ENCODE peak calls at places on chromosomes 3 and 15, in eight cellular contexts. One of them, this sample, is unnamed. For H3K27me3, the result is how much of the 10 kb centered on the place peaks cover.

GRCh38 chr3:191051037-191051436 is 148.0 kb upstream of the OSTN start:
- DNase-seq in HCT116: peak
- DNase-seq in left ventricle myocardium inferior: no peak
- DNase-seq in lower lobe of right lung: no peak
- DNase-seq in hepatocyte: peak
- DNase-seq in WERI-Rb-1: no peak
- DNase-seq in heart left ventricle: no peak
- DNase-seq in heart right ventricle: no peak
- DNase-seq in this sample: no peak

GRCh38 chr3:41640076-41640475 is 321.8 kb downstream of the ULK4 start:
- DNase-seq in HCT116: no peak
- DNase-seq in left ventricle myocardium inferior: no peak
- DNase-seq in lower lobe of right lung: no peak
- DNase-seq in hepatocyte: no peak
- DNase-seq in WERI-Rb-1: no peak
- DNase-seq in heart left ventricle: no peak
- DNase-seq in heart right ventricle: no peak
- DNase-seq in this sample: no peak

GRCh38 chr3:27686642-27687041 is 35.5 kb downstream of the EOMES start:
- DNase-seq in HCT116: no peak
- DNase-seq in left ventricle myocardium inferior: no peak
- DNase-seq in lower lobe of right lung: no peak
- DNase-seq in hepatocyte: no peak
- DNase-seq in WERI-Rb-1: no peak
- DNase-seq in heart left ventricle: no peak
- DNase-seq in heart right ventricle: no peak
- DNase-seq in this sample: no peak

GRCh38 chr15:29268706-29269484 is 727 bp downstream of the NSMCE3 start:
- DNase-seq in HCT116: no peak
- DNase-seq in left ventricle myocardium inferior: peak
- DNase-seq in lower lobe of right lung: peak
- DNase-seq in hepatocyte: peak
- DNase-seq in WERI-Rb-1: peak
- DNase-seq in heart left ventricle: peak
- DNase-seq in heart right ventricle: peak
- DNase-seq in this sample: peak

GRCh38 chr3:54243262-54243931 is 121.0 kb downstream of the CACNA2D3 start:
- DNase-seq in HCT116: no peak
- DNase-seq in left ventricle myocardium inferior: no peak
- DNase-seq in lower lobe of right lung: no peak
- DNase-seq in hepatocyte: no peak
- DNase-seq in WERI-Rb-1: no peak
- DNase-seq in heart left ventricle: no peak
- DNase-seq in heart right ventricle: no peak
- DNase-seq in this sample: no peak

GRCh38 chr3:194671511-194671899 is 486 bp downstream of the LSG1 start:
- DNase-seq in HCT116: peak
- DNase-seq in left ventricle myocardium inferior: no peak
- DNase-seq in lower lobe of right lung: no peak
- DNase-seq in hepatocyte: peak
- DNase-seq in WERI-Rb-1: no peak
- DNase-seq in heart left ventricle: no peak
- DNase-seq in heart right ventricle: no peak
- DNase-seq in this sample: no peak

GRCh38 chr15:57784081-57784488 is 77.6 kb downstream of the POLR2M start:
- DNase-seq in HCT116: no peak
- DNase-seq in left ventricle myocardium inferior: peak
- DNase-seq in lower lobe of right lung: no peak
- DNase-seq in hepatocyte: no peak
- DNase-seq in WERI-Rb-1: no peak
- DNase-seq in heart left ventricle: peak
- DNase-seq in heart right ventricle: peak
- DNase-seq in this sample: no peak

GRCh38 chr15:78242128-78242527 is 7.8 kb upstream of the ACSBG1 start:
- DNase-seq in HCT116: no peak
- DNase-seq in left ventricle myocardium inferior: no peak
- DNase-seq in lower lobe of right lung: no peak
- DNase-seq in hepatocyte: peak
- DNase-seq in WERI-Rb-1: peak
- DNase-seq in heart left ventricle: no peak
- DNase-seq in heart right ventricle: no peak
- DNase-seq in this sample: peak

GRCh38 chr3:192303235-192303634 is 424.1 kb downstream of the FGF12 start:
- DNase-seq in HCT116: no peak
- DNase-seq in left ventricle myocardium inferior: no peak
- DNase-seq in lower lobe of right lung: no peak
- DNase-seq in hepatocyte: no peak
- DNase-seq in WERI-Rb-1: peak
- DNase-seq in heart left ventricle: no peak
- DNase-seq in heart right ventricle: no peak
- DNase-seq in this sample: no peak

GRCh38 chr15:90261811-90262210 is 3.7 kb upstream of the NGRN start:
- DNase-seq in HCT116: no peak
- DNase-seq in left ventricle myocardium inferior: no peak
- DNase-seq in lower lobe of right lung: no peak
- DNase-seq in hepatocyte: no peak
- DNase-seq in WERI-Rb-1: no peak
- DNase-seq in heart left ventricle: no peak
- DNase-seq in heart right ventricle: no peak
- DNase-seq in this sample: no peak

DNA sequence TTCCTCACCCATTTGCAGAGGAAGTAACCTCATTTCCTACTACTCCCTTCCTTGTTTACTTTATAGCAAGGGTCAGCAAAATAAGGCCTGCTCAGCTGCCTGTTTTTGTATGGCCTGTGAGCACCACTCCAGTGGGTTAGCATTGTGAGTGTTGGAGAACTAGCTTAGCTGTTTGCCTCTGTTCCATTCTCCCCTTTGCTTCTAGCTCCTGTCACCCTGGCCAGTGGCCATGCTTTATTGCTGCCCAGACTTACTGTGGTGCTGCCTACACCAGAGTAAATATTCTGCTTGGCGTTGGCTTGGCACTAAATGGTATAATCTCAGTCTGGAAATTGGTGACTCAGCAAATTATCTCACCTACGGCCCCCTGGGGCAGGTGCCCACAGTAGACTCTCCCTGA is 8.8 kb downstream of the PDCD6IP start:
- DNase-seq in HCT116: no peak
- DNase-seq in left ventricle myocardium inferior: peak
- DNase-seq in lower lobe of right lung: no peak
- DNase-seq in hepatocyte: no peak
- DNase-seq in WERI-Rb-1: no peak
- DNase-seq in heart left ventricle: peak
- DNase-seq in heart right ventricle: peak
- DNase-seq in this sample: no peak
- H3K27ac ChIP-seq in HCT116: no peak
- H3K27ac ChIP-seq in left ventricle myocardium inferior: peak
- H3K27ac ChIP-seq in lower lobe of right lung: peak
- H3K27ac ChIP-seq in hepatocyte: no peak
- H3K27ac ChIP-seq in WERI-Rb-1: no peak
- H3K27ac ChIP-seq in heart left ventricle: peak
- H3K27ac ChIP-seq in heart right ventricle: peak
- H3K27ac ChIP-seq in this sample: no peak

DNA sequence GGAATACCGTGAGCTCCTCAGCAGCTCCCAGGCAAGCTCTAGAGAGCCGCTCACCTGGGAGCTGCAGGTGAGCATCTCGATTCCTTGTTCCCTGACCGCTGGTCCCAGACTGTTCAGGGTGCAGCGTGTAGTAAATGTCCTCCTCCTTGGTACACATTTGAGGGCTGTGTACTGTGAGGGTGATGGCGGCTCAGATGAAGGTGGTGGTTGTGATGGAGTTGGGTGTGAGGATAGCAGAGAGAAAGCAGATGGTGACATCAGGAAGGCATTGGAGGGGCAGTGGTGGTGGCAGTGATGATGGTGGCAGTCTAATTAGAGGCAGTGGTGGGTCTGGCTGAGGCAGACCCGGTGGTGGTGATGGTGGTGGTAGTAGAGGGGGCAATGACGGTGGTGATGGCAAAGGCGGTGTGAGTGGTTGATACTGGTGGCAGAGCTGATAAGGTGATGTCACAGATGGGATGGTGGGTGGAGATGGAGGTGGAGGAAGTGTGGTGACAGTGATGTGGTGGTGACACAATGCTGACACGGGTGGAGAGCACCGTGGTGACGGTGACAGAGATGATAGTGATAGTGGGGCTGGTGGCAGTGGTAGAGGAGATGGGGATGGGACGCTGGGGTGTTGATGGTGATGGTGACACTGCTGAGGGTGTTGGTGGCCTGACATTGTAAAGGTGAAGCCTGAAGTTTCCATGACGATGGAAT is at the start of gene DNAJB8:
- DNase-seq in HCT116: no peak
- DNase-seq in left ventricle myocardium inferior: no peak
- DNase-seq in lower lobe of right lung: no peak
- DNase-seq in hepatocyte: no peak
- DNase-seq in WERI-Rb-1: no peak
- DNase-seq in heart left ventricle: no peak
- DNase-seq in heart right ventricle: no peak
- DNase-seq in this sample: no peak
- H3K27me3 ChIP-seq in HCT116: under half
- H3K27me3 ChIP-seq in left ventricle myocardium inferior: half or more
- H3K27me3 ChIP-seq in lower lobe of right lung: under half
- H3K27me3 ChIP-seq in hepatocyte: under half
- H3K27me3 ChIP-seq in WERI-Rb-1: under half
- H3K27me3 ChIP-seq in heart left ventricle: under half
- H3K27me3 ChIP-seq in heart right ventricle: under half
- H3K27me3 ChIP-seq in this sample: under half

DNA sequence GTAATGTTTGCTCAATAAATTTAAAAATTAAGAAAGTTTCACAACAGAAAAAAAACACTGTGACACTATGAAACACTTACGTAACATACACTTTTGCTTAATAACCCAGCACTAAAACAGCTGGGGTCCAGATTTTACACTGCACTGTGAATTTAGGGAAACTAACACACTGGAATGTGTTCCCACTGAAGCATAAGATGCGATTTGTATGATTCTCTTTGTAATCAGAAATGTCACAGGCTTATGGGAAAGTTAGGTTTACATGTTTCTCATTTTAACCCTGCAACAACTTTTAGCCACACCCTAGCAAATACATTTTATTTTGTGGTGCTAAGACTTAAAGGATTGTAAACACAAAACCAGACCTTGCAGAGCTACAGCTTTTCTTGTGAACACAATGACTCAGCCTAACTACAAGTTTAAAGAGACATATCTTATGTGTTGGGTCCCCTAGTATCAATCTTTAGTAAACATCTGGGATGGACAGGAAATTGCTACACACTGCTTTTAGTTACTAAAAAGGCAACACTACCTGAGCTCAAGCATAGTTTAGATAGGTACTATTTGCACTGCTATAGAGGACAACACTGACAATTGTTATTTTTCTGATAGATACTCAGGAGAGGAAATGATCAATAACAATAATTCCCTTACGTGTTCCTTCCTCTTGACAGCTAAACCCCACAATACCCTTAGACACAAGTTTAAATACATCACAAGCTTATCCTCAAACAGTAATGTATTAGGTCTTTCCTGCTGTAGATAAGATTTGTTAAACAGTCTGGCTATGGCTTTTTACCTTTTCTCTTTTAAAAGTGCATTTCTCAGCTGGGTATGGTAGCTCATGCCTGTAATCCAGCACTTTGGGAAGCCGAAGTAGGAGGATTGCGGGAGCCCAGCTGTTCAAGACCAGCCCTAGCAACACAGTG is 3.8 kb downstream of the PLD1 start:
- DNase-seq in HCT116: no peak
- DNase-seq in left ventricle myocardium inferior: no peak
- DNase-seq in lower lobe of right lung: no peak
- DNase-seq in hepatocyte: peak
- DNase-seq in WERI-Rb-1: no peak
- DNase-seq in heart left ventricle: no peak
- DNase-seq in heart right ventricle: no peak
- DNase-seq in this sample: no peak
- H3K27ac ChIP-seq in HCT116: no peak
- H3K27ac ChIP-seq in left ventricle myocardium inferior: peak
- H3K27ac ChIP-seq in lower lobe of right lung: no peak
- H3K27ac ChIP-seq in hepatocyte: peak
- H3K27ac ChIP-seq in WERI-Rb-1: no peak
- H3K27ac ChIP-seq in heart left ventricle: peak
- H3K27ac ChIP-seq in heart right ventricle: peak
- H3K27ac ChIP-seq in this sample: peak

DNA sequence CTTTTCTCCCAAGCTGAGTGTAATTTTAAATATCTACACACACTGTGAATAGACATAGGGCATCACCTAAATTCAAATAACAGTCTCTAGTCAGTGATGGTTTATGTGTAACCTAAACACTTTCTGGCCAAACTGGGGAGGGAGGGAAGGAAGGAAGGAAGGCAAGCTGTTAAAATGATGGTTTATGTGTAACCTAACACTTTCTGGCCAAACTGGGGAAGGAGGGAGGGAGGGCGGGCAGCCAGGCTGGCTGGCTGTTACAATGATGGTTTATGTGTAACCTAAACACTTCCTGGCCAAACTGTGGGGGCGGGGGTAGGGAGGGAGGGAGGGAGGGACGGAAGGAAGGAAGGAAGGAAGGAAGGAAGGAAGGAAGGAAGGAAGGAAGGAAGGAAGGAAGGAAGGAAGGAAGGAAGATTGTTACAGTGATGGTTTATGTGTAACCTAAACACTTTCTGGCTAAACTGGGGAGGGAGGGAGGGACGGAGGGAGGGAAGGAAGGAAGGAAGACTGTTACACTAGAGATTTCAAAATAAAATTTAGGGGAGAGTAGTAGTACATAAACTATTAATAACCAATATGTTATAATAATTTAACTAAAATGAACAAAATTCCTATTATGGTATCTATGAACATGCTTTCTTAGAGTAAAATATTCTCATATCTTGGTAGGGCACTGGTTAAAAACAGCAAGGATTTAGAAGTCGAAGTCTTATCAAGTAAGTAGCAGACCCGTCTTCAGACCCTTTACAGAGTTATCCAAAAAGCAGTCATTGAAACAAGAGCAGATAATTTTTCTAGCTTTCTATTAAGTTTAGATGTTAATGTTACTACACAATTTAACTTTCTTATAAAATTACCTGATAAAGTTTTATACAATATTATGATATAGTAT is 148.1 kb downstream of the LMLN start:
- DNase-seq in HCT116: no peak
- DNase-seq in left ventricle myocardium inferior: no peak
- DNase-seq in lower lobe of right lung: no peak
- DNase-seq in hepatocyte: no peak
- DNase-seq in WERI-Rb-1: no peak
- DNase-seq in heart left ventricle: no peak
- DNase-seq in heart right ventricle: no peak
- DNase-seq in this sample: no peak
- H3K27me3 ChIP-seq in HCT116: under half
- H3K27me3 ChIP-seq in left ventricle myocardium inferior: half or more
- H3K27me3 ChIP-seq in lower lobe of right lung: half or more
- H3K27me3 ChIP-seq in hepatocyte: half or more
- H3K27me3 ChIP-seq in WERI-Rb-1: under half
- H3K27me3 ChIP-seq in heart left ventricle: under half
- H3K27me3 ChIP-seq in heart right ventricle: half or more
- H3K27me3 ChIP-seq in this sample: under half